ENCODE peak calls at places on chromosome 9, in six cellular contexts. D is iPS DF 6.9, K is DND-41, M is heart left ventricle, C is mucosa of descending colon, I is mammary epithelial cell. J is an unnamed sample.

GRCh38 chr9:121909111-121909510 is 184.0 kb downstream of the TTLL11 start:
- DNase-seq in M (no peak), D (no peak), K (no peak), I (no peak), C (no peak), J (no peak)

GRCh38 chr9:134060546-134060945 is 7.3 kb downstream of the BRD3 start:
- DNase-seq in K (no peak), M (no peak), C (no peak), D (no peak), I (no peak), J (no peak)

GRCh38 chr9:133534346-133535284 is at the start of gene ADAMTSL2:
- DNase-seq in K (peak; percentile 69), C (peak; percentile 66), I (no peak), M (peak; percentile 78), D (no peak), J (no peak)

GRCh38 chr9:109604036-109604600 is 106.0 kb upstream of the PTPN3 start:
- DNase-seq in I (no peak), K (no peak), D (no peak), C (no peak), M (no peak), J (no peak)

GRCh38 chr9:86082870-86083269 is 16.5 kb downstream of the GOLM1 start:
- DNase-seq in C (no peak), K (no peak), I (no peak), D (no peak), M (no peak), J (no peak)

GRCh38 chr9:121833061-121833460 is 181.6 kb downstream of the DAB2IP start:
- DNase-seq in K (no peak), I (no peak), M (no peak), D (no peak), C (no peak), J (no peak)

GRCh38 chr9:133506653-133507038 is 18.1 kb downstream of the MYMK start:
- DNase-seq in D (no peak), C (no peak), M (no peak), I (no peak), K (no peak), J (no peak)

GRCh38 chr9:31185831-31186230 is 1198.6 kb upstream of the ACO1 start:
- DNase-seq in I (peak; percentile 96), C (no peak), M (no peak), D (no peak), K (no peak), J (no peak)

GRCh38 chr9:79129865-79130480 is 441.8 kb upstream of the TLE4 start:
- DNase-seq in K (peak; percentile 28), D (peak; percentile 9), I (peak; percentile 21), M (peak; percentile 31), C (peak; percentile 54), J (peak; percentile 46)

GRCh38 chr9:37301369-37302172 is 120.9 kb upstream of the GRHPR start:
- DNase-seq in C (no peak), K (no peak), M (no peak), D (no peak), I (no peak), J (no peak)

GRCh38 chr9:98688710-98689495 is 19.8 kb downstream of the GABBR2 start:
- DNase-seq in D (no peak), C (no peak), I (no peak), M (no peak), K (no peak), J (no peak)

GRCh38 chr9:74760031-74760700 is 127.6 kb downstream of the TRPM6 start:
- DNase-seq in C (no peak), K (no peak), M (no peak), I (peak; percentile 93), D (no peak), J (no peak)

GRCh38 chr9:17637229-17637628 is 58.4 kb downstream of the SH3GL2 start:
- DNase-seq in M (no peak), D (no peak), C (no peak), K (no peak), I (no peak), J (no peak)

GRCh38 chr9:71987471-71988371 is 72.7 kb downstream of the C9orf57 start:
- DNase-seq in C (no peak), I (no peak), D (no peak), K (no peak), M (no peak), J (no peak)

GRCh38 chr9:137172907-137173794 is 1.3 kb upstream of the TMEM210 start:
- DNase-seq in K (no peak), D (no peak), C (no peak), I (no peak), M (no peak), J (no peak)

GRCh38 chr9:121187681-121188305 is 13.9 kb downstream of the RAB14 start:
- DNase-seq in C (no peak), M (no peak), K (no peak), D (no peak), I (no peak), J (no peak)

GRCh38 chr9:14205463-14205862 is 108.5 kb downstream of the NFIB start:
- DNase-seq in C (no peak), D (no peak), M (no peak), K (no peak), I (peak; percentile 88), J (no peak)

GRCh38 chr9:128067622-128067897 is 440 bp upstream of the NAIF1 start:
- DNase-seq in K (no peak), M (no peak), I (no peak), D (no peak), C (no peak), J (no peak)

GRCh38 chr9:128070874-128071273 is 2.8 kb downstream of the SLC25A25 start:
- DNase-seq in I (no peak), M (no peak), C (no peak), D (no peak), K (no peak), J (no peak)

GRCh38 chr9:128066713-128067621 is at the start of gene NAIF1:
- DNase-seq in D (peak; percentile 95), I (peak; percentile 99), C (peak; percentile 97), K (peak; percentile 96), M (peak; percentile 97), J (peak; percentile 97)

GRCh38 chr9:128067898-128068655 is at the start of gene SLC25A25:
- DNase-seq in I (peak; percentile 98), K (peak; percentile 100), D (peak; percentile 98), M (peak; percentile 100), C (peak; percentile 100), J (peak; percentile 100)

DNA sequence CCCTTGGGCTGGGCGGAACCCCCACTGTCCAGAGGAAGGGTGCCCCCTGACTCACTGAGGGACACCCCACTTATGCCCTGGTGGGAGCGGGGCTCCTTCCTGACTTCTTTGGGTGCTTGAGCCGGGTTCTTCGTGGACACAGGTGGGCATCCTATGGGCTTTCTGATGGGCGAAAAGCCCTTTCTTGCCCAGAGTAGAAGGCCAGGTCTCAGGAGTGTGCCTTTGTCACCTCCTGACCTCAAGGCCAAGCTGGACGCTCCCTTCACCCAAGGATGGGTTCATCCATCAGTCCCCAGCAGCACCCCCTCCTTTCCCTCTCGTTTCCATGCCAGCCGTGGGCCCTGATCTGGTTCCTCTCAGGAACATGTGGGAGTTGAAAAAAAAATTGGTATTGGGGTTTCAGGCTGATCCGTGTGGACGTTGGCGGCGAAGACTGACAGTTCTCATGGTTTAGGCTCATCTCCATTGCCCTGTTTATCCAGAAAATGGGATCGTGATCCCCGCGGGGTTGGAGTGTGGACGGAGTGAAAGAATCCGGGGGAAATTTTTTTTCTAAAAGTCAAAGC is 707 bp downstream of the SLC25A25 start:
- DNase-seq in I (no peak), M (no peak), C (no peak), D (no peak), K (peak; percentile 18), J (no peak)
- H3K4me1 ChIP-seq in I (peaks cover 23% of the 10 kb centered on the region), M (peaks cover 45% of the 10 kb centered on the region), C (peaks cover 58% of the 10 kb centered on the region), D (peaks cover 8% of the 10 kb centered on the region), K (peaks cover 70% of the 10 kb centered on the region), J (peaks cover 76% of the 10 kb centered on the region)

GRCh38 chr9:27499481-27499880 is 24.6 kb upstream of the IFNK start:
- DNase-seq in K (no peak), M (no peak), C (no peak), I (peak; percentile 91), D (no peak), J (no peak)

GRCh38 chr9:27491164-27491563 is 32.9 kb upstream of the IFNK start:
- DNase-seq in C (no peak), M (no peak), D (no peak), I (peak; percentile 43), K (no peak), J (no peak)

GRCh38 chr9:27496134-27496504 is 28.0 kb upstream of the IFNK start:
- DNase-seq in M (no peak), C (no peak), K (no peak), D (no peak), I (no peak), J (no peak)

GRCh38 chr9:27497883-27498553 is 26.1 kb upstream of the IFNK start:
- DNase-seq in C (no peak), M (no peak), I (no peak), K (no peak), D (no peak), J (no peak)

DNA sequence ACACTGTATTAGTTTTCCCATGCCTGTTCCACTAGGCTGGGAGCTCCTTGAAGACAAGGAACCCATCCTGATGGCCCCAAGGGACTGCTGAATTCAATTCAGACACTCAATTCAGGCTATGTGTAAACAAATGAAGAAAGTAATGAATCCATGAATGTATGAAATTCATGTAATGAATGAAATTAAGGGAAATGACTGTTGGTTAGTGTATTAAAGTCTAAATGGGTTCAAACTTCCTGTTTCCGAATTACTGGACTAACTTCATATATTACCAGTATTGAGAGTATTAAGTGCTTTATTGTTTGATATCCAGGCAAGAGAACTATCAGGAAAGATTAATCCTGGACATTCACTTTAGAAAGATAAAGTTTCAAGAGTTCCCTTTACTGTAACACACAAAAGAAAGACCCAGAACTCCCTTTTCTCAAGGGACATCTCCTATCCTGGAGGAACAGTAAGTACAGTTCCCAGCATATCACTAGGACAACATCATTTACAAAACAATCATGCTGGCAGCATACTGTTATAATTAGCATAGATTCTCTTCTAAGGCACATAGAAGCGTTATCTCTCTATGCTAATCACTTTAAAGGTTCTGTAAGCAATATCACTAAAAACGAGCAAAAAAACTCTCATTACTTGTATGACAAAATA is 28.5 kb upstream of the IFNK start:
- DNase-seq in K (no peak), C (no peak), M (no peak), I (no peak), D (no peak), J (no peak)
- H3K4me3 ChIP-seq in K (no peak overlapping the region), C (no peak overlapping the region), M (no peak overlapping the region), I (no peak overlapping the region), D (no peak overlapping the region), J (no peak overlapping the region)

GRCh38 chr9:93702261-93702660 is 125.9 kb downstream of the PHF2 start:
- DNase-seq in C (no peak), M (no peak), I (no peak), D (no peak), K (no peak), J (no peak)
- H3K9me3 ChIP-seq in C (no peaks in the 10 kb centered on the region), M (peaks cover 17% of the 10 kb centered on the region), I (peaks cover 2% of the 10 kb centered on the region), D (peaks cover 1% of the 10 kb centered on the region), K (no peaks in the 10 kb centered on the region), J (peaks cover 5% of the 10 kb centered on the region)

DNA sequence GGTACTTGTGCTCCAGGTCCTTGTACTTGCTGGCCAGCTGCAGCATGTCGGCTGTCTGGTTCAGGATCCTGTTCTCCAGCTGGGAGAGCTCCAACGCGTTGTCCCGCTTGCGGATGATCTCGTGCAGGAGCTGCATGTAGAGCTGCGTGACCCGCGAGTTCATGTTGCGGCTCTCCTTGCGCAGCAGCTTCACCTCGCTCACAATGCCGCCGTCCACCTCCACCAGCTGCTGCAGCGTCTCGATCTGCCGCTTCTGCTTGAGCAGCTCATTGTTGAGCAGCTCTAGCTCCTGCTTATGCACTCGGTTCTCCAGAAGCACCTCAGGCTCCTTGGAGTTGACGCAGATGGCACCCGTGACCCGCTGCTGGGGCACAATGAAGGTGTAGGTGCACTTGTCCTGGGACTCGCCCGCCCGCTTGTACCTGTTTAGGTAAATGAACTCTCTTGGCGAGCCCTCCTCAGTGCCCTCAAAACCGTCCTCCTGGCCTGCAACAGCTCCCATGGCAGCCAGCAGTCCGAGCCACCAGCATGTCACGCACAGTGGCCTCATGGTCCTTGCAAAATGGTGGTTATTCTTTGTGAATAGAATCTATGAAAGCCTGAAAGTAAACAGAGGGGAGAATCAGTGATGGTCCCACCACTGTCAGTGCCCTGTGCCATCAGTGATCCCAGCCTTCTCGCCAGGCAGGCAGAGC is 14.1 kb downstream of the ANGPTL2 start:
- DNase-seq in K (no peak), M (no peak), D (no peak), I (no peak), C (no peak), J (no peak)
- H3K4me1 ChIP-seq in K (no peaks in the 10 kb centered on the region), M (peaks cover 68% of the 10 kb centered on the region), D (peaks cover 14% of the 10 kb centered on the region), I (peaks cover 7% of the 10 kb centered on the region), C (no peaks in the 10 kb centered on the region), J (peaks cover 20% of the 10 kb centered on the region)